ENCODE peak calls at places on chromosome 12, in four cellular contexts. V is heart right ventricle, Y is fibroblast of mammary gland, H is astrocyte of the spinal cord. Z is an unnamed sample.

GRCh38 chr12:8038659-8039114 is 6.2 kb downstream of the FOXJ2 start:
- DNase-seq in V (peak), Y (peak), H (peak), Z (peak)

GRCh38 chr12:18683603-18684002 is 54.2 kb downstream of the PLCZ1 start:
- DNase-seq in V (no peak), Y (peak), H (peak), Z (no peak)

GRCh38 chr12:106814649-106815048 is 40.2 kb downstream of the RIC8B start:
- DNase-seq in V (no peak), Y (no peak), H (no peak), Z (no peak)

GRCh38 chr12:12839886-12840285 is 26.7 kb downstream of the DDX47 start:
- DNase-seq in V (no peak), Y (peak), H (peak), Z (peak)

GRCh38 chr12:52992699-52993557 is 13.3 kb upstream of the EIF4B start:
- DNase-seq in V (no peak), Y (peak), H (peak), Z (peak)

GRCh38 chr12:60148109-60148508 is 552.3 kb downstream of the SLC16A7 start:
- DNase-seq in V (no peak), Y (peak), H (peak), Z (no peak)

GRCh38 chr12:60535363-60535762 is 939.5 kb downstream of the SLC16A7 start:
- DNase-seq in V (no peak), Y (no peak), H (no peak), Z (no peak)

GRCh38 chr12:68842784-68843567 is 35.0 kb downstream of the MDM2 start:
- DNase-seq in V (no peak), Y (no peak), H (no peak), Z (no peak)

GRCh38 chr12:50505386-50505827 is 622 bp downstream of the DIP2B start:
- DNase-seq in V (peak), Y (peak), H (peak), Z (peak)

GRCh38 chr12:121223283-121223946 is 13.5 kb downstream of the P2RX4 start:
- DNase-seq in V (no peak), Y (no peak), H (no peak), Z (no peak)

GRCh38 chr12:102811125-102811737 is 105.8 kb downstream of the PAH start:
- DNase-seq in V (no peak), Y (peak), H (no peak), Z (no peak)

GRCh38 chr12:106736051-106736957 is 38.2 kb upstream of the RIC8B start:
- DNase-seq in V (no peak), Y (no peak), H (no peak), Z (no peak)

GRCh38 chr12:6059221-6059620 is 65.2 kb downstream of the VWF start:
- DNase-seq in V (no peak), Y (no peak), H (no peak), Z (no peak)

GRCh38 chr12:1949771-1950470 is 31.5 kb upstream of the CACNA2D4 start:
- DNase-seq in V (peak), Y (peak), H (no peak), Z (no peak)

GRCh38 chr12:104576980-104577925 is 120.5 kb downstream of the CHST11 start:
- DNase-seq in V (no peak), Y (peak), H (peak), Z (no peak)

GRCh38 chr12:131491155-131491554 is 219.7 kb upstream of the SFSWAP start:
- DNase-seq in V (no peak), Y (no peak), H (no peak), Z (no peak)

GRCh38 chr12:12720637-12721250 is 3.6 kb downstream of the CDKN1B start:
- DNase-seq in V (no peak), Y (no peak), H (peak), Z (no peak)

GRCh38 chr12:101884174-101884573 is 6.8 kb downstream of the DRAM1 start:
- DNase-seq in V (no peak), Y (no peak), H (no peak), Z (no peak)

GRCh38 chr12:130142736-130143135 is 19.5 kb upstream of the FZD10 start:
- DNase-seq in V (no peak), Y (no peak), H (no peak), Z (peak)

GRCh38 chr12:124764451-124764850 is 99.2 kb downstream of the SCARB1 start:
- DNase-seq in V (no peak), Y (peak), H (peak), Z (peak)

GRCh38 chr12:75666980-75667359 is 155.6 kb upstream of the KRR1 start:
- DNase-seq in V (no peak), Y (peak), H (peak), Z (no peak)

GRCh38 chr12:117025481-117026151 is 73.6 kb downstream of the TESC start:
- DNase-seq in V (peak), Y (peak), H (peak), Z (peak)

GRCh38 chr12:129413295-129413694 is 490.5 kb downstream of the TMEM132D start:
- DNase-seq in V (no peak), Y (no peak), H (no peak), Z (no peak)

GRCh38 chr12:49783917-49784676 is 42.7 kb downstream of the TMBIM6 start:
- DNase-seq in V (no peak), Y (peak), H (peak), Z (no peak)

GRCh38 chr12:68899251-68899771 is 33.7 kb downstream of the CPM start:
- DNase-seq in V (peak), Y (peak), H (peak), Z (no peak)

GRCh38 chr12:108814462-108815211 is 42.7 kb downstream of the SSH1 start:
- DNase-seq in V (no peak), Y (no peak), H (no peak), Z (no peak)

GRCh38 chr12:56687225-56688128 is 607 bp downstream of the PTGES3 start:
- DNase-seq in V (peak), Y (peak), H (peak), Z (peak)

GRCh38 chr12:24719293-24719721 is 229.6 kb downstream of the BCAT1 start:
- DNase-seq in V (no peak), Y (peak), H (peak), Z (no peak)

GRCh38 chr12:32983968-32984367 is 87.4 kb upstream of the PKP2 start:
- DNase-seq in V (no peak), Y (no peak), H (no peak), Z (no peak)

GRCh38 chr12:18383203-18383602 is 121.9 kb downstream of the PIK3C2G start:
- DNase-seq in V (no peak), Y (peak), H (peak), Z (no peak)

GRCh38 chr12:124774462-124775167 is 89.0 kb downstream of the SCARB1 start:
- DNase-seq in V (no peak), Y (peak), H (peak), Z (no peak)

GRCh38 chr12:49231881-49232650 is 32.8 kb upstream of the TUBA1C start:
- DNase-seq in V (no peak), Y (peak), H (peak), Z (no peak)

GRCh38 chr12:96466939-96467751 is 22.2 kb upstream of the CFAP54 start:
- DNase-seq in V (no peak), Y (peak), H (no peak), Z (no peak)

GRCh38 chr12:53205747-53206146 is 1.3 kb downstream of the ITGB7 start:
- DNase-seq in V (no peak), Y (peak), H (peak), Z (peak)

GRCh38 chr12:122230798-122231197 is 4.9 kb upstream of the DIABLO start:
- DNase-seq in V (no peak), Y (no peak), H (no peak), Z (no peak)

GRCh38 chr12:104750061-104750460 is 208.0 kb downstream of the SLC41A2 start:
- DNase-seq in V (peak), Y (peak), H (peak), Z (no peak)

GRCh38 chr12:51969643-51970042 is 18.1 kb downstream of the ACVR1B start:
- DNase-seq in V (no peak), Y (no peak), H (no peak), Z (no peak)
- H3K4me3 ChIP-seq in V (no peak), Y (no peak), H (no peak), Z (no peak)

GRCh38 chr12:62127516-62127915 is 132.7 kb upstream of the USP15 start:
- DNase-seq in V (no peak), Y (no peak), H (no peak), Z (no peak)

GRCh38 chr12:62128186-62128965 is 131.8 kb upstream of the USP15 start:
- DNase-seq in V (no peak), Y (no peak), H (no peak), Z (no peak)

GRCh38 chr12:62133440-62133839 is 126.8 kb upstream of the USP15 start:
- DNase-seq in V (no peak), Y (no peak), H (no peak), Z (no peak)

GRCh38 chr12:62130400-62130799 is 129.8 kb upstream of the USP15 start:
- DNase-seq in V (no peak), Y (no peak), H (no peak), Z (no peak)

GRCh38 chr12:62131153-62131552 is 129.1 kb upstream of the USP15 start:
- DNase-seq in V (no peak), Y (no peak), H (no peak), Z (no peak)
- H3K4me3 ChIP-seq in V (no peak), Y (no peak), H (no peak), Z (no peak)

DNA sequence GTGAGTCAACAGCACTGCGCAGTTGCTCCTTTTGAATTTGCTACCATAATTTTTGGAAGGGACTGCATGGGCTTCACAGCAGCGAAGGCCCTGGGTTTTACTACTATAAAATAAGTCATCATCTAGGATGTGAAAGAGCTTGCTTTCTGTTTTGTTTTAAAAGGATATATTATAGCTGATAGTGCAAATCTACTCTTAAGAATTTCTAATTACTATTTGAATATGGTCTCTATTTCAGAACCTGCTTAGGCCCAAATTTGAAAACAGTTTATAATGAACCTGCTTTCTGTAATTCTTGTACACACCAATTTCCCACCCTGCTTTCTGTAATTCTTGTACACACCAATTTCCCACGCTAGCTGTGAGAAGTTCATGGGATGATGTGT is 73.0 kb downstream of the SRGAP1 start:
- DNase-seq in V (no peak), Y (no peak), H (no peak), Z (no peak)
- H3K4me3 ChIP-seq in V (no peak), Y (no peak), H (no peak), Z (no peak)

GRCh38 chr12:31245822-31246469 is 80.0 kb downstream of the SINHCAF start:
- DNase-seq in V (no peak), Y (no peak), H (no peak), Z (no peak)
- H3K4me3 ChIP-seq in V (no peak), Y (no peak), H (no peak), Z (no peak)